ENCODE peak calls at places on chromosomes 5 and 9, in four cellular contexts. One of them, this sample, is unnamed.

GRCh38 chr5:172007795-172008465 is 1.5 kb upstream of the FBXW11 start:
- DNase-seq in fibroblast of lung: peak
- DNase-seq in IMR-90: peak
- DNase-seq in colonic mucosa: no peak
- DNase-seq in this sample: no peak

GRCh38 chr9:99851028-99851822 is 29.5 kb downstream of the NR4A3 start:
- DNase-seq in fibroblast of lung: peak
- DNase-seq in IMR-90: no peak
- DNase-seq in colonic mucosa: no peak
- DNase-seq in this sample: no peak

GRCh38 chr9:137691648-137692357 is 73.0 kb downstream of the EHMT1 start:
- DNase-seq in fibroblast of lung: no peak
- DNase-seq in IMR-90: no peak
- DNase-seq in colonic mucosa: no peak
- DNase-seq in this sample: no peak

GRCh38 chr5:172630082-172630481 is 11.0 kb upstream of the NEURL1B start:
- DNase-seq in fibroblast of lung: no peak
- DNase-seq in IMR-90: no peak
- DNase-seq in colonic mucosa: no peak
- DNase-seq in this sample: no peak

GRCh38 chr9:105204416-105204815 is 40.0 kb upstream of the SLC44A1 start:
- DNase-seq in fibroblast of lung: peak
- DNase-seq in IMR-90: no peak
- DNase-seq in colonic mucosa: no peak
- DNase-seq in this sample: no peak

GRCh38 chr5:141570655-141571054 is 48.1 kb downstream of the DIAPH1 start:
- DNase-seq in fibroblast of lung: no peak
- DNase-seq in IMR-90: no peak
- DNase-seq in colonic mucosa: no peak
- DNase-seq in this sample: no peak

GRCh38 chr5:33275921-33276705 is 164.7 kb upstream of the TARS1 start:
- DNase-seq in fibroblast of lung: peak
- DNase-seq in IMR-90: peak
- DNase-seq in colonic mucosa: no peak
- DNase-seq in this sample: no peak

GRCh38 chr5:157747173-157747758 is 3.8 kb downstream of the LSM11 start:
- DNase-seq in fibroblast of lung: no peak
- DNase-seq in IMR-90: no peak
- DNase-seq in colonic mucosa: no peak
- DNase-seq in this sample: no peak

GRCh38 chr9:126366366-126367011 is 39.9 kb downstream of the MVB12B start:
- DNase-seq in fibroblast of lung: peak
- DNase-seq in IMR-90: no peak
- DNase-seq in colonic mucosa: peak
- DNase-seq in this sample: no peak

GRCh38 chr9:132609829-132610228 is 27.4 kb downstream of the BARHL1 start:
- DNase-seq in fibroblast of lung: peak
- DNase-seq in IMR-90: peak
- DNase-seq in colonic mucosa: no peak
- DNase-seq in this sample: no peak

GRCh38 chr9:136133191-136133958 is 14.7 kb upstream of the TMEM250 start:
- DNase-seq in fibroblast of lung: peak
- DNase-seq in IMR-90: no peak
- DNase-seq in colonic mucosa: no peak
- DNase-seq in this sample: peak

GRCh38 chr9:77764894-77765780 is 117.0 kb upstream of the GNA14 start:
- DNase-seq in fibroblast of lung: peak
- DNase-seq in IMR-90: peak
- DNase-seq in colonic mucosa: no peak
- DNase-seq in this sample: no peak

GRCh38 chr9:99894826-99895225 is 11.6 kb upstream of the STX17 start:
- DNase-seq in fibroblast of lung: no peak
- DNase-seq in IMR-90: no peak
- DNase-seq in colonic mucosa: no peak
- DNase-seq in this sample: peak

GRCh38 chr5:79595086-79595485 is 17.2 kb upstream of the TENT2 start:
- DNase-seq in fibroblast of lung: no peak
- DNase-seq in IMR-90: no peak
- DNase-seq in colonic mucosa: no peak
- DNase-seq in this sample: no peak

GRCh38 chr9:23555849-23556248 is 270.2 kb downstream of the ELAVL2 start:
- DNase-seq in fibroblast of lung: peak
- DNase-seq in IMR-90: no peak
- DNase-seq in colonic mucosa: no peak
- DNase-seq in this sample: peak

GRCh38 chr5:78972654-78973428 is 12.3 kb downstream of the ARSB start:
- DNase-seq in fibroblast of lung: peak
- DNase-seq in IMR-90: peak
- DNase-seq in colonic mucosa: peak
- DNase-seq in this sample: no peak

GRCh38 chr5:9905661-9906060 is 275.5 kb upstream of the TAS2R1 start:
- DNase-seq in fibroblast of lung: no peak
- DNase-seq in IMR-90: no peak
- DNase-seq in colonic mucosa: no peak
- DNase-seq in this sample: no peak

GRCh38 chr9:20988061-20988460 is 43.4 kb downstream of the HACD4 start:
- DNase-seq in fibroblast of lung: no peak
- DNase-seq in IMR-90: no peak
- DNase-seq in colonic mucosa: no peak
- DNase-seq in this sample: no peak

GRCh38 chr9:97470076-97470475 is 31.4 kb upstream of the TMOD1 start:
- DNase-seq in fibroblast of lung: no peak
- DNase-seq in IMR-90: no peak
- DNase-seq in colonic mucosa: no peak
- DNase-seq in this sample: peak

GRCh38 chr5:66518052-66518451 is 78.1 kb upstream of the MAST4 start:
- DNase-seq in fibroblast of lung: no peak
- DNase-seq in IMR-90: no peak
- DNase-seq in colonic mucosa: no peak
- DNase-seq in this sample: no peak

GRCh38 chr5:102811962-102812361 is 56.9 kb downstream of the PAM start:
- DNase-seq in fibroblast of lung: peak
- DNase-seq in IMR-90: peak
- DNase-seq in colonic mucosa: peak
- DNase-seq in this sample: no peak

GRCh38 chr9:2729003-2729402 is 11.7 kb downstream of the KCNV2 start:
- DNase-seq in fibroblast of lung: peak
- DNase-seq in IMR-90: peak
- DNase-seq in colonic mucosa: no peak
- DNase-seq in this sample: no peak

GRCh38 chr9:124042168-124042775 is 30.7 kb downstream of the LHX2 start:
- DNase-seq in fibroblast of lung: no peak
- DNase-seq in IMR-90: no peak
- DNase-seq in colonic mucosa: no peak
- DNase-seq in this sample: no peak

GRCh38 chr9:7656648-7657047 is 142.9 kb downstream of the DMAC1 start:
- DNase-seq in fibroblast of lung: no peak
- DNase-seq in IMR-90: peak
- DNase-seq in colonic mucosa: peak
- DNase-seq in this sample: no peak

GRCh38 chr5:112329429-112330090 is 89.5 kb downstream of the EPB41L4A start:
- DNase-seq in fibroblast of lung: no peak
- DNase-seq in IMR-90: no peak
- DNase-seq in colonic mucosa: no peak
- DNase-seq in this sample: peak

GRCh38 chr5:11931638-11932037 is 27.4 kb upstream of the CTNND2 start:
- DNase-seq in fibroblast of lung: no peak
- DNase-seq in IMR-90: no peak
- DNase-seq in colonic mucosa: no peak
- DNase-seq in this sample: no peak

GRCh38 chr5:124252751-124253146 is 493.7 kb downstream of the ZNF608 start:
- DNase-seq in fibroblast of lung: no peak
- DNase-seq in IMR-90: no peak
- DNase-seq in colonic mucosa: no peak
- DNase-seq in this sample: no peak

GRCh38 chr5:13664377-13664776 is 280.1 kb downstream of the DNAH5 start:
- DNase-seq in fibroblast of lung: peak
- DNase-seq in IMR-90: peak
- DNase-seq in colonic mucosa: no peak
- DNase-seq in this sample: no peak

GRCh38 chr9:30677256-30677655 is 1707.2 kb upstream of the ACO1 start:
- DNase-seq in fibroblast of lung: no peak
- DNase-seq in IMR-90: no peak
- DNase-seq in colonic mucosa: no peak
- DNase-seq in this sample: no peak

GRCh38 chr5:141806626-141807025 is 71.6 kb downstream of the PCDH1 start:
- DNase-seq in fibroblast of lung: no peak
- DNase-seq in IMR-90: no peak
- DNase-seq in colonic mucosa: no peak
- DNase-seq in this sample: no peak

GRCh38 chr5:96093890-96094381 is 132.3 kb upstream of the ELL2 start:
- DNase-seq in fibroblast of lung: no peak
- DNase-seq in IMR-90: no peak
- DNase-seq in colonic mucosa: no peak
- DNase-seq in this sample: no peak

GRCh38 chr5:34832568-34832967 is 6.4 kb upstream of the TTC23L start:
- DNase-seq in fibroblast of lung: no peak
- DNase-seq in IMR-90: no peak
- DNase-seq in colonic mucosa: no peak
- DNase-seq in this sample: no peak

GRCh38 chr5:8580298-8580697 is 711.4 kb downstream of the MTRR start:
- DNase-seq in fibroblast of lung: no peak
- DNase-seq in IMR-90: no peak
- DNase-seq in colonic mucosa: no peak
- DNase-seq in this sample: no peak

GRCh38 chr5:17046320-17046719 is 110.2 kb upstream of the MYO10 start:
- DNase-seq in fibroblast of lung: no peak
- DNase-seq in IMR-90: no peak
- DNase-seq in colonic mucosa: no peak
- DNase-seq in this sample: no peak

GRCh38 chr9:115127191-115127817 is 9.3 kb upstream of the TNC start:
- DNase-seq in fibroblast of lung: peak
- DNase-seq in IMR-90: peak
- DNase-seq in colonic mucosa: no peak
- DNase-seq in this sample: no peak

GRCh38 chr5:115068239-115069086 is 101.2 kb downstream of the TRIM36 start:
- DNase-seq in fibroblast of lung: peak
- DNase-seq in IMR-90: peak
- DNase-seq in colonic mucosa: no peak
- DNase-seq in this sample: no peak

GRCh38 chr5:171149772-171150171 is 159.3 kb upstream of the TLX3 start:
- DNase-seq in fibroblast of lung: no peak
- DNase-seq in IMR-90: no peak
- DNase-seq in colonic mucosa: no peak
- DNase-seq in this sample: no peak

GRCh38 chr9:72315510-72316287 is 49.3 kb downstream of the ZFAND5 start:
- DNase-seq in fibroblast of lung: peak
- DNase-seq in IMR-90: peak
- DNase-seq in colonic mucosa: peak
- DNase-seq in this sample: peak

GRCh38 chr5:32249668-32250067 is 63.1 kb downstream of the MTMR12 start:
- DNase-seq in fibroblast of lung: no peak
- DNase-seq in IMR-90: no peak
- DNase-seq in colonic mucosa: no peak
- DNase-seq in this sample: no peak

GRCh38 chr9:136740971-136741884 is 1.5 kb downstream of the LCN10 start:
- DNase-seq in fibroblast of lung: no peak
- DNase-seq in IMR-90: peak
- DNase-seq in colonic mucosa: no peak
- DNase-seq in this sample: no peak

GRCh38 chr5:5421149-5421960 is 1.1 kb upstream of the ICE1 start:
- DNase-seq in fibroblast of lung: peak
- DNase-seq in IMR-90: peak
- DNase-seq in colonic mucosa: peak
- DNase-seq in this sample: no peak

GRCh38 chr5:5420251-5420650 is 2.2 kb upstream of the ICE1 start:
- DNase-seq in fibroblast of lung: no peak
- DNase-seq in IMR-90: no peak
- DNase-seq in colonic mucosa: no peak
- DNase-seq in this sample: no peak

GRCh38 chr5:5424736-5425135 is 2.3 kb downstream of the ICE1 start:
- DNase-seq in fibroblast of lung: peak
- DNase-seq in IMR-90: no peak
- DNase-seq in colonic mucosa: no peak
- DNase-seq in this sample: no peak

GRCh38 chr5:5422819-5423515 is 490 bp downstream of the ICE1 start:
- DNase-seq in fibroblast of lung: no peak
- DNase-seq in IMR-90: no peak
- DNase-seq in colonic mucosa: peak
- DNase-seq in this sample: no peak

GRCh38 chr5:5421961-5422818 is at the start of gene ICE1:
- DNase-seq in fibroblast of lung: peak
- DNase-seq in IMR-90: peak
- DNase-seq in colonic mucosa: peak
- DNase-seq in this sample: peak
- TF ChIP-seq CTCF in fibroblast of lung: no peak
- TF ChIP-seq CTCF in IMR-90: no peak
- TF ChIP-seq CTCF in colonic mucosa: no peak
- TF ChIP-seq CTCF in this sample: no peak

GRCh38 chr5:54719384-54720306 is 202.1 kb downstream of the SNX18 start:
- DNase-seq in fibroblast of lung: peak
- DNase-seq in IMR-90: peak
- DNase-seq in colonic mucosa: no peak
- DNase-seq in this sample: peak
- H3K9ac ChIP-seq in fibroblast of lung: no peak
- H3K9ac ChIP-seq in IMR-90: peak
- H3K9ac ChIP-seq in colonic mucosa: no peak
- H3K9ac ChIP-seq in this sample: no peak

GRCh38 chr5:51960617-51961115 is 577.4 kb downstream of the ISL1 start:
- DNase-seq in fibroblast of lung: no peak
- DNase-seq in IMR-90: no peak
- DNase-seq in colonic mucosa: no peak
- DNase-seq in this sample: no peak
- TF ChIP-seq CTCF in fibroblast of lung: no peak
- TF ChIP-seq CTCF in IMR-90: no peak
- TF ChIP-seq CTCF in colonic mucosa: peak
- TF ChIP-seq CTCF in this sample: peak

GRCh38 chr5:2125163-2125900 is 242.6 kb upstream of the IRX4 start:
- DNase-seq in fibroblast of lung: no peak
- DNase-seq in IMR-90: no peak
- DNase-seq in colonic mucosa: no peak
- DNase-seq in this sample: no peak
- H3K9ac ChIP-seq in fibroblast of lung: no peak
- H3K9ac ChIP-seq in IMR-90: no peak
- H3K9ac ChIP-seq in colonic mucosa: no peak
- H3K9ac ChIP-seq in this sample: no peak

DNA sequence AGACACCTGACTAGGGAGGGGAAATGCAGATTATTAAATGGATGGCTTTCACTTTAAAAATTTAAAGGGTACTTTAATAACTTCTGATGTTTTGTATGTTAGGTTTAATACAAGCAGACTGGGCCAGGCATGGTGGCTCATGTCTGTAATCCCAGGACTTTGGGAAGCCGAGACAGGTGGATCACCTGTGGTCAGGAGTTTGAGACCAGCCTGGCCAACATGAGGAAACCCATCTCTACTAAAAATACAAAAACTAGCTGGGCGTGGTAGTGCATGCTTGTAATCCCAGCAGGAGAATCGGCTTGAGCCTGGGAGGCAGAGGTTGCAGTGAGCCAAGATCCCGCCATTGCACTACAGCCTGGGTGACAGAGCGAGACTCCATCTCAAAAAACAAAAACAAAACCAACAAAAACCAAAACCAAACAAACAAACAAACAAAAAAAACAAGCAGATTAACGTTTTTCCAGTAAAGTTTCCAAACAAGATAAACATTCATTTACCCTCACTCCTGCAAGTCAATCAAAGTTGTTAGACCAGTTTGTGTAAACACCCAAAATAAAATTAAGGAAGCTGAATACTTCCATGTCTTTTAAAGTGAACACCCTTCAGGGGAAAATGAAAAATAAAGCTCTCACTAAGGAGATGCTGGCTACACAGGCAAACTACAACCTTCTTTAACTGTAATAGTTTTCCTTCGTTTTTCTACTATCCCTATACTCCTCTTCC is 14.1 kb downstream of the ETF1 start:
- DNase-seq in fibroblast of lung: no peak
- DNase-seq in IMR-90: no peak
- DNase-seq in colonic mucosa: no peak
- DNase-seq in this sample: no peak
- TF ChIP-seq CTCF in fibroblast of lung: no peak
- TF ChIP-seq CTCF in IMR-90: no peak
- TF ChIP-seq CTCF in colonic mucosa: no peak
- TF ChIP-seq CTCF in this sample: no peak

This sample was measured in endodermal cell.